ENCODE peak calls at places on chromosomes 3 and 15, in six cellular contexts. G, K, X, A, L and Y are unnamed samples.
A peak's percentile ranks its signal among the peaks of the same experiment; 100 is the strongest.

GRCh38 chr3:160378331-160379109 is 20.5 kb downstream of the IFT80 start:
- DNase-seq in G (no peak), X (no peak), A (no peak), K (no peak), L (no peak), Y (no peak)

GRCh38 chr15:46768287-46768686 is 949.0 kb upstream of the SEMA6D start:
- DNase-seq in A (no peak), X (no peak), L (no peak), K (no peak), G (no peak), Y (no peak)

GRCh38 chr3:47000198-47000815 is 20.8 kb downstream of the NBEAL2 start:
- DNase-seq in L (no peak), K (no peak), A (no peak), X (no peak), G (no peak), Y (no peak)

GRCh38 chr15:97679289-97679688 is 281.2 kb upstream of the ARRDC4 start:
- DNase-seq in G (no peak), K (no peak), L (no peak), X (no peak), A (no peak), Y (no peak)

GRCh38 chr15:33357845-33358244 is 47.1 kb downstream of the RYR3 start:
- DNase-seq in X (no peak), A (no peak), L (no peak), K (no peak), G (no peak), Y (no peak)

GRCh38 chr15:65740148-65740547 is 51.9 kb downstream of the DENND4A start:
- DNase-seq in G (no peak), L (no peak), A (no peak), X (no peak), K (no peak), Y (no peak)

GRCh38 chr3:54188176-54188791 is 65.9 kb downstream of the CACNA2D3 start:
- DNase-seq in K (peak; percentile 66), L (peak; percentile 40), G (peak; percentile 26), A (no peak), X (no peak), Y (peak; percentile 47)

GRCh38 chr3:40387001-40387894 is at the start of gene ENTPD3:
- DNase-seq in L (no peak), G (peak; percentile 60), K (peak; percentile 56), X (no peak), A (peak; percentile 6), Y (peak; percentile 64)

GRCh38 chr15:62822228-62822627 is 220.3 kb upstream of the TPM1 start:
- DNase-seq in K (no peak), A (no peak), L (no peak), X (no peak), G (peak; percentile 51), Y (no peak)

GRCh38 chr3:11826628-11827265 is 19.9 kb downstream of the TAMM41 start:
- DNase-seq in K (no peak), X (no peak), L (peak; percentile 15), G (no peak), A (no peak), Y (no peak)

GRCh38 chr3:160448845-160449659 is 534 bp downstream of the TRIM59 start:
- DNase-seq in G (no peak), K (peak; percentile 35), L (peak; percentile 67), X (no peak), A (no peak), Y (no peak)

GRCh38 chr3:46926871-46927717 is 49.5 kb downstream of the CCDC12 start:
- DNase-seq in L (no peak), A (no peak), K (no peak), X (no peak), G (peak; percentile 50), Y (peak; percentile 60)

GRCh38 chr15:57216288-57216687 is 160.0 kb upstream of the CGNL1 start:
- DNase-seq in G (no peak), K (no peak), L (peak; percentile 91), A (no peak), X (no peak), Y (no peak)

GRCh38 chr3:33089515-33089914 is 7.4 kb downstream of the GLB1 start:
- DNase-seq in L (no peak), X (no peak), A (no peak), K (no peak), G (no peak), Y (no peak)

GRCh38 chr3:136893848-136894443 is 31.9 kb downstream of the NCK1 start:
- DNase-seq in G (no peak), K (no peak), L (peak; percentile 39), A (no peak), X (no peak), Y (no peak)

GRCh38 chr3:188683032-188683491 is 488.7 kb upstream of the TPRG1 start:
- DNase-seq in L (peak; percentile 96), K (no peak), A (no peak), X (no peak), G (no peak), Y (no peak)

GRCh38 chr3:30183421-30183820 is 423.0 kb upstream of the TGFBR2 start:
- DNase-seq in K (no peak), A (no peak), G (no peak), L (no peak), X (no peak), Y (no peak)

GRCh38 chr3:64675848-64676247 is 12.0 kb downstream of the ADAMTS9 start:
- DNase-seq in K (no peak), X (no peak), G (no peak), L (no peak), A (no peak), Y (no peak)

GRCh38 chr3:42071720-42072582 is 19.2 kb upstream of the TRAK1 start:
- DNase-seq in K (peak; percentile 47), L (peak; percentile 68), A (no peak), X (no peak), G (peak; percentile 70), Y (peak; percentile 54)

GRCh38 chr3:71629289-71630252 is 46.0 kb upstream of the FOXP1 start:
- DNase-seq in A (no peak), K (no peak), L (peak; percentile 66), X (no peak), G (no peak), Y (no peak)

GRCh38 chr15:87816811-87817210 is 439.7 kb downstream of the NTRK3 start:
- DNase-seq in G (no peak), A (no peak), K (no peak), X (no peak), L (peak; percentile 84), Y (no peak)

GRCh38 chr3:37741644-37742043 is 120.0 kb upstream of the CTDSPL start:
- DNase-seq in A (no peak), X (no peak), L (peak; percentile 9), G (peak; percentile 55), K (peak; percentile 76), Y (peak; percentile 49)

GRCh38 chr3:23213813-23214212 is 10.7 kb downstream of the UBE2E2 start:
- DNase-seq in A (no peak), K (no peak), L (no peak), X (no peak), G (no peak), Y (no peak)

GRCh38 chr3:169886671-169887070 is 16.9 kb upstream of the LRRC31 start:
- DNase-seq in G (no peak), X (no peak), L (peak; percentile 69), A (no peak), K (no peak), Y (no peak)

GRCh38 chr3:156873906-156874305 is 47.8 kb downstream of the LEKR1 start:
- DNase-seq in G (no peak), K (no peak), A (no peak), L (no peak), X (no peak), Y (no peak)

GRCh38 chr15:69795601-69796000 is 302.1 kb downstream of the TLE3 start:
- DNase-seq in X (no peak), G (no peak), K (no peak), A (no peak), L (no peak), Y (no peak)